ENCODE peak calls at places on chromosomes 3 and 15, in five cellular contexts. U is GM23338, I is heart right ventricle, E is NT2/D1, H is vagina. B is an unnamed sample. For H3K4me1, the result is how much of the 10 kb centered on the place peaks cover.

GRCh38 chr3:45064512-45065372 is 38.6 kb downstream of the CLEC3B start:
- DNase-seq in I (no peak), H (no peak), E (no peak), U (no peak), B (no peak)

GRCh38 chr3:139534444-139534812 is 5.1 kb downstream of the RBP1 start:
- DNase-seq in H (no peak), U (no peak), E (no peak), I (no peak), B (no peak)

GRCh38 chr3:161851941-161852566 is 355.4 kb downstream of the OTOL1 start:
- DNase-seq in I (peak), U (peak), E (peak), H (no peak), B (peak)

GRCh38 chr3:60095930-60096329 is 1046.1 kb upstream of the CFAP20DC start:
- DNase-seq in U (no peak), E (no peak), I (no peak), H (no peak), B (no peak)

GRCh38 chr3:109784852-109785631 is 447.7 kb upstream of the DPPA4 start:
- DNase-seq in H (no peak), E (no peak), I (no peak), U (no peak), B (no peak)

GRCh38 chr3:72490688-72491430 is 357.4 kb downstream of the SHQ1 start:
- DNase-seq in H (no peak), I (no peak), E (no peak), U (peak), B (no peak)

GRCh38 chr15:48962662-48963523 is 826 bp downstream of the SHC4 start:
- DNase-seq in H (no peak), E (no peak), U (peak), I (peak), B (no peak)

GRCh38 chr3:46089237-46090011 is 62.1 kb upstream of the XCR1 start:
- DNase-seq in U (no peak), E (no peak), H (no peak), I (peak), B (no peak)

DNA sequence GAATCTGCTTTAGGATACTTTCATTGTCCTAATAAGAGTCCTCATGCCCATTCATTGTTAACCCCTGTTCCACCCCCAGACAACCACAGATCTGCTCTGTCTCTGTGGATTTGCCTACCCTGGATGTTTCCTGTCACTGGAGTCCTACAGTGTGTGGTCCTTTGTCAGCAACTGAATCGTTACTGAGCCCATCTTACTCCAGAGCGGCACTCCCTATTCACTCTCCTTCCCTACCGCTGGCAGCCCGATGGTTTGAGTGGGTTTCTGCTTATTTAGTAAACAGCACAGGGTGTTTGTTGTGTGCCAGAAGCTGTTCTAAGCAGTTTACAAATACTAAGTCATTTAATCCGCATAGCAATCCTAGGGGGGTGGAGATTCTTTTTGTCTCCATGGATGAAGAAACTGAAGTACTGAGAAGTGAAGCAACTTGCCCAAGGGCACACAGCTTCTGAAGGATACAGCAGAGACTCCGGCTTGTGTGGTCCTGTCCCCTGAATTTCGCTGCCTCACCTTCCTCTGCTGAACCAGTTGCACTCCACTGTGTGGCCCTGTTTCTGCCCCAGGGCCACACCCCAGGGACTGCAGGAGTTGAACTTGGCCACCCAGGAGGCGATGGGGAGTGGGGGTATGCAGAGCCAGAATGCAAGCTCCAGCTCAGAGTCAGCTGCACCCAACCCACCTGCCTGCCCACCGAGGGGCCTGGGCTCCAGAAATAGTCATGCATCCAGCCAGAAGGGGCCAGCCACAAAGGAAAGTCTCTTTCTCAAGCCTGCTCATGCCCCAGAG is 56.5 kb upstream of the SLC6A1 start:
- DNase-seq in E (no peak), I (no peak), U (no peak), H (no peak), B (no peak)
- H3K4me1 ChIP-seq in E (under half), I (under half), U (under half), H (under half), B (under half)

GRCh38 chr15:99265541-99266070 is 14.3 kb downstream of the LRRC28 start:
- DNase-seq in I (no peak), H (no peak), U (no peak), E (no peak), B (no peak)
- H3K4me1 ChIP-seq in I (under half), H (under half), U (under half), E (under half), B (under half)

GRCh38 chr3:149977391-149977790 is 6.7 kb upstream of the PFN2 start:
- DNase-seq in H (no peak), E (no peak), U (no peak), I (no peak), B (no peak)
- H3K4me1 ChIP-seq in H (under half), E (under half), U (under half), I (under half), B (under half)

GRCh38 chr3:172096881-172097420 is 57.6 kb downstream of the FNDC3B start:
- DNase-seq in I (no peak), E (no peak), H (no peak), U (peak), B (no peak)

GRCh38 chr3:172099495-172099808 is 60.1 kb downstream of the FNDC3B start:
- DNase-seq in E (no peak), I (no peak), U (no peak), H (no peak), B (no peak)

GRCh38 chr3:172097585-172097984 is 58.2 kb downstream of the FNDC3B start:
- DNase-seq in E (no peak), H (no peak), I (no peak), U (no peak), B (no peak)

GRCh38 chr3:172100482-172100881 is 61.1 kb downstream of the FNDC3B start:
- DNase-seq in E (no peak), H (no peak), I (no peak), U (no peak), B (no peak)

DNA sequence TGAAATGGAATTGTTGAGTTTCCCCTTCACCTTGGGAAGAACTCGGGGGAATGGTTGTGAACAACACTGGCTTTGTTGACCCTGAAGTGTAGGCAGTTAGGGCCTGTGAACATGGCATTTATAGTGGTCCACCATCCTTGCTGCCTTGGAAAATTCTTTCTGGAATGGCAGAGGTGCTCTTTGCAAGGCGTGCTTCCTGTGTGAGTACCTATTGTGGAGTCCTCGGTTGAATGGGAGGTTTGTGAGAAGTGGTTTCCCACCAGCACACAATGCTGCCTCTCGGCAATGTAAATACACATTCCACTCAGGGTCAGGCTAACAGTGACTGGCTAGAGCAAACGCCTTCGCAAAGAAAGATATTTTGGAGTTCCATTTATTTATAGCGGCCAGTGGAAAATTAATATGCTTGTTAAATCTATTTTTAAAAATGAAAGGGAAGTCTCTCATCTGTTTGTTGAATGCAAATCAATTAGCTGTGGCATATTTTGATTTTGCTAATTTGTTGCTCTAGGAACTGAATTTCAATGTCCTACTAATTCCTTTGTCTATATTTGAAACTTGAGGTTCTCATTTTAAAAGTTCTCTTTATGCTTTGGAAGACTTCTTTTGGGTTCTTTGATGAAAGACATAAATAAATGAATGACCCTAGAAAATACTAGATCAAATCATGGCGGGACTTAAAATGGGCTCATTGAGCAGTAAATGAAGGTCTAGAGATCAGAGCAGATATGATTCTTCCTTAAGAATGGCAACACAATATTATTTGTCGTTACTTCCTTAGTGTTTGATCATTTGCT is 59.5 kb downstream of the FNDC3B start:
- DNase-seq in I (no peak), U (peak), H (no peak), E (peak), B (peak)
- H3K4me1 ChIP-seq in I (half or more), U (half or more), H (half or more), E (under half), B (under half)

GRCh38 chr15:57438166-57438565 is 61.9 kb downstream of the CGNL1 start:
- DNase-seq in I (no peak), H (peak), E (no peak), U (no peak), B (no peak)

GRCh38 chr15:57440799-57441198 is 64.5 kb downstream of the CGNL1 start:
- DNase-seq in I (no peak), H (no peak), U (no peak), E (no peak), B (no peak)

GRCh38 chr15:57439128-57440030 is 63.1 kb downstream of the CGNL1 start:
- DNase-seq in E (no peak), I (no peak), U (no peak), H (peak), B (no peak)

GRCh38 chr15:57442371-57442770 is 66.1 kb downstream of the CGNL1 start:
- DNase-seq in U (no peak), E (no peak), I (no peak), H (no peak), B (no peak)

GRCh38 chr15:57440167-57440566 is 63.9 kb downstream of the CGNL1 start:
- DNase-seq in E (no peak), H (no peak), U (no peak), I (no peak), B (no peak)
- H3K4me1 ChIP-seq in E (under half), H (under half), U (under half), I (under half), B (under half)

GRCh38 chr3:172077197-172077734 is 37.9 kb downstream of the FNDC3B start:
- DNase-seq in I (no peak), U (no peak), H (no peak), E (no peak), B (no peak)
- H3K4me1 ChIP-seq in I (under half), U (under half), H (under half), E (under half), B (under half)

DNA sequence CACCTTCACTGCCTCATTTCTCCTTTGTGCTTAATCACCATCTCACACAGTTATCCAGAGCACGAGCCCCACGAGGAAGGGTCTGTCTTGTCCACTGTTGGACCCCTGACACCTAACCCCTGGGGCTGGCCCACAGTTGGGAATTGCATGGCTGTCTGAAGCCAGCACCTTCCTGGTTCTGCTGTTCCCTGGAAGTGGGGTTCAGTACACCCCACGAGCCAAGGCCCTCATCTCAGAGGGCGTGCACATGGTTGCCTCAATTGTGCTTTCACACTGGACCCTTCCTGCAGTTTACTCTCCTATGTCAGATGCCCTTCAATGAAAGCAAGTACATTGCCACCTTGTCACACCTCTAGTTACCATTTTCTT is 30.7 kb downstream of the BTD start:
- DNase-seq in U (no peak), E (no peak), I (no peak), H (no peak), B (no peak)
- H3K4me1 ChIP-seq in U (half or more), E (under half), I (under half), H (half or more), B (under half)

GRCh38 chr3:42095540-42095939 is 4.4 kb downstream of the TRAK1 start:
- DNase-seq in H (no peak), U (no peak), I (no peak), E (no peak), B (no peak)

GRCh38 chr3:42094128-42094527 is 3.0 kb downstream of the TRAK1 start:
- DNase-seq in I (no peak), H (no peak), E (no peak), U (no peak), B (no peak)

GRCh38 chr3:42097166-42097946 is 6.2 kb downstream of the TRAK1 start:
- DNase-seq in I (no peak), E (no peak), U (no peak), H (no peak), B (no peak)

GRCh38 chr3:42092006-42092405 is 849 bp downstream of the TRAK1 start:
- DNase-seq in E (no peak), I (no peak), H (no peak), U (no peak), B (no peak)

DNA sequence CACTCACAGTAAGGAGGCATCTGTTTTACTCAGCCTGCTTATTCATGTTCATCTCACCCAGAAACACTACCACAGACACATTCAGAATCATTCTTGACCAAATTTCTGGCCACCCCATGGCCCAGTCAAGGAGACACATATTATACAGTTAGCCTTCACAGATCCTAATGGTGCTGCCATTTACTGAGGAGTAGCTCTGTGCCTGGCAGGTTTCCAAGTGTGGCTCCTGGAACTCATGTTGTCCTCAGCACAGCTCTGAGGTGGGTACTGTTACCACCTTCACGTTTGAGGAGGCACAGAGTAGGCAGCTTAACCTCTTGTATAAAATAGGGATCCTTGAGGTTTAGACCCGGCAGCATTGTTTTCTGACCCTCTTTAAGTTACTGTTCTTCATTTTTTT is 3.8 kb downstream of the TRAK1 start:
- DNase-seq in I (no peak), H (no peak), E (no peak), U (no peak), B (no peak)
- H3K4me1 ChIP-seq in I (half or more), H (half or more), E (under half), U (under half), B (under half)

GRCh38 chr3:12758025-12758830 is 831 bp downstream of the TMEM40 start:
- DNase-seq in H (no peak), U (peak), E (no peak), I (peak), B (no peak)

GRCh38 chr3:12755754-12756153 is 3.3 kb downstream of the TMEM40 start:
- DNase-seq in U (no peak), H (no peak), I (no peak), E (no peak), B (no peak)

GRCh38 chr3:12756185-12756584 is 2.9 kb downstream of the TMEM40 start:
- DNase-seq in I (no peak), E (no peak), H (no peak), U (no peak), B (no peak)

GRCh38 chr3:12754315-12754714 is 4.7 kb downstream of the TMEM40 start:
- DNase-seq in E (no peak), U (no peak), H (no peak), I (no peak), B (no peak)

DNA sequence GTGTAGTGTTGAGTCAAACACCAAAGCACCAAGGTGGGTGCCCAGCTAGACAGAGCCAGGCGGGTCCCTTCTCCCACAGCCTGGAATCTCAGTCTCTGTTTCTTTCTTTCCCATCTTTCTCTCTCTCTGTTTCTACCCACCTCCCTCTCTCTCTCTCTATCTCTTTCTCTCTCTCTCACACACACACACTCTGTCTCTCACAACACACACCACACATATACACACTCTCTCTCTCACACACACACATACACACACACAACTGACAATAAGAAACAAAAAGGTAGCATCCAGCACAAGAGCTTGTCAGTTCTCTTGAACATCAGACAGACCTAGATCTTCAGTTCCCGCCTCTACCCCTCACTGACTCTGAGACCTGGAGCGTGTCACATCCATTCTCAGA is 2.4 kb downstream of the TMEM40 start:
- DNase-seq in U (no peak), E (no peak), H (no peak), I (no peak), B (no peak)
- H3K4me1 ChIP-seq in U (under half), E (under half), H (under half), I (under half), B (under half)